ENCODE peak calls at places on chromosome 14, in seven cellular contexts. I is PC-3, U is H1, A is OCI-LY7, L is SK-N-SH, P is endothelial cell of umbilical vein, F is fibroblast of lung. O is an unnamed sample. For H4K20me1, the result is how much of the 10 kb centered on the place peaks cover.

GRCh38 chr14:91501951-91502930 is 7.9 kb downstream of the PPP4R3A start:
- DNase-seq in I (no peak), U (no peak), A (no peak), L (no peak), P (no peak), F (no peak), O (no peak)

GRCh38 chr14:92385561-92385960 is 62.6 kb downstream of the SLC24A4 start:
- DNase-seq in I (no peak), U (no peak), A (no peak), L (no peak), P (no peak), F (no peak), O (no peak)

GRCh38 chr14:69118313-69118712 is 34.6 kb downstream of the DCAF5 start:
- DNase-seq in I (no peak), U (no peak), A (no peak), L (no peak), P (no peak), F (no peak), O (no peak)

GRCh38 chr14:26596722-26597030 is 1.2 kb downstream of the NOVA1 start:
- DNase-seq in I (no peak), U (no peak), A (no peak), L (no peak), P (peak), F (peak), O (no peak)

GRCh38 chr14:21024668-21025373 is at the start of gene NDRG2:
- DNase-seq in I (no peak), U (peak), A (no peak), L (peak), P (no peak), F (peak), O (peak)

GRCh38 chr14:78403278-78403815 is 233.2 kb downstream of the NRXN3 start:
- DNase-seq in I (no peak), U (peak), A (no peak), L (no peak), P (no peak), F (peak), O (no peak)

GRCh38 chr14:50040401-50040775 is 76.0 kb downstream of the VCPKMT start:
- DNase-seq in I (peak), U (no peak), A (peak), L (no peak), P (peak), F (peak), O (peak)

GRCh38 chr14:93915800-93916199 is 11.3 kb upstream of the FAM181A start:
- DNase-seq in I (no peak), U (no peak), A (no peak), L (no peak), P (no peak), F (no peak), O (no peak)

GRCh38 chr14:50875359-50876090 is 3.7 kb downstream of the ABHD12B start:
- DNase-seq in I (no peak), U (no peak), A (peak), L (no peak), P (no peak), F (peak), O (peak)

GRCh38 chr14:102749833-102750775 is 27.1 kb upstream of the TRAF3 start:
- DNase-seq in I (no peak), U (no peak), A (no peak), L (no peak), P (no peak), F (no peak), O (no peak)

GRCh38 chr14:61642246-61642982 is 52.9 kb upstream of the HIF1A start:
- DNase-seq in I (peak), U (no peak), A (peak), L (no peak), P (no peak), F (peak), O (no peak)

GRCh38 chr14:104094056-104094708 is 8.7 kb downstream of the ASPG start:
- DNase-seq in I (no peak), U (no peak), A (no peak), L (no peak), P (no peak), F (no peak), O (no peak)

GRCh38 chr14:94636744-94637412 is 24.7 kb downstream of the SERPINA3 start:
- DNase-seq in I (no peak), U (no peak), A (no peak), L (no peak), P (no peak), F (no peak), O (no peak)

DNA sequence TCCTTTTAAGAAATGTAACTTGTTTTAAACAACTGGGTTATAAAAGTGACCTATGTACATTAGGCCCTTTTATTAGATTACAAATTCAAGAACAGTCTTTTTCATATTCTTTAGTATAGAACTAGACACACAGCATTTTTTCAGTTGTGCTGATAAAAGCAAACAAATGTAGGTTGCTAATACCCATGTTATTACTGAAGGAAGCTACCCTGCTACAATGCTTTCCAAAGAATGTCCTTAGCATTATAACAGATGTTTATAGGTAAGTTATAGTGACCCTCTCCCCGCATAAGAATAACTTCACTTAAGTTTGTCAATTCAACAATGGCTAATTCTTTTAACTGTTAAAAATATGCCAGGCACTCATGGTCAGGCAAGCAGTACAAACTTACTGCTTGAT is 17.9 kb downstream of the RTRAF start:
- DNase-seq in I (no peak), U (no peak), A (no peak), L (no peak), P (no peak), F (no peak), O (no peak)
- H3K4me2 ChIP-seq in I (no peak), U (no peak), A (no peak), L (no peak), P (no peak), F (no peak), O (no peak)

DNA sequence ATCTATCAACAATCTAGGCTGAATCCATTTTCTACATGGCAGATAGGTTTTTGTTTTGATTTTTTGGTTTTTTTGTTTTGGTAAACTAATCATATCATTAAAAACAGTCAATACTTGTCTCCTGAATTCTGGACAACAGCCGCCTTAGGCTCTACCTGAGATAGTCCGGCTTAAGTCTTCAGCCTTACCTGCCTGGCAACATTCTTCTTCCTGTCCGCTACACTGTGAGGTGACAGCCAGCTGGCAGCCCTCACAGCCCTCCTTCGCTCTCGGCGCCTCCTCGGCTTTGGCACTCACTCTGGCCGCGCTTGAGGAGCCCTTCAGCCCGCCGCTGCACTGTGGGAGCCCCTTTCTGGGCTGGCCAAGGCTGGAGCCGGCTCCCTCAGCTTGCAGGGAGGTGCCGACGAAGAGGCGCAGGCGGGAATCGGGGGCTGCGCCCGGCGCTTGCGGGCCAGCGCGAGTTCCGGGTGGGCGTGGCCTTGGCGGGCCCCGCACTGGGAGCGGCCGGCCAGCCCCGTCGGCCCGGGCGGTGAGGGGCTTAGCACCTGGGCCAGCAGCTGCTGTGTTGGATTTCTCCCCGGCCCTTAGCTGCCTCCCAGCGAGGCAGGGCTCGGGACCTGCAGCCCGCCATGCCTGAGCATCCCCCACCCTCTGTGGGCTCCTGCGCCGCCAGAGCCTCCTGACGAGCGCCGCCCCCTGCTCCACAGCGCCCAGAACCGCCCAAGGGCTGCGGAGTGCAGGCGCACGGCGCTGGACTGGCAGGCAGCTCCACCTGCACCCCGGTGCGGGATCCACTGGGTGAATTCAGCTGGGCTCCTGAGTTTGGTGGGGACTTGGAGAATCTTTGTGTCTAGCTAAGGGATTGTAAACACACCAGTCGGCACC is 49.0 kb downstream of the MDGA2 start:
- DNase-seq in I (no peak), U (no peak), A (no peak), L (no peak), P (no peak), F (no peak), O (no peak)
- H3K4me3 ChIP-seq in I (no peak), U (no peak), A (no peak), L (no peak), P (no peak), F (no peak), O (no peak)

GRCh38 chr14:72800296-72800695 is 93.6 kb downstream of the DPF3 start:
- DNase-seq in I (no peak), U (no peak), A (no peak), L (no peak), P (no peak), F (no peak), O (no peak)
- H4K20me1 ChIP-seq in I (under half), U (under half), A (under half), L (under half), P (under half), F (under half), O (under half)

GRCh38 chr14:99563749-99564129 is 40.3 kb downstream of the CCDC85C start:
- DNase-seq in I (no peak), U (no peak), A (no peak), L (no peak), P (no peak), F (no peak), O (no peak)

GRCh38 chr14:99560946-99561683 is 42.9 kb downstream of the CCDC85C start:
- DNase-seq in I (peak), U (no peak), A (no peak), L (peak), P (no peak), F (no peak), O (no peak)

GRCh38 chr14:99562848-99563748 is 40.9 kb downstream of the CCDC85C start:
- DNase-seq in I (peak), U (peak), A (no peak), L (peak), P (peak), F (peak), O (no peak)

GRCh38 chr14:99560403-99560802 is 43.6 kb downstream of the CCDC85C start:
- DNase-seq in I (no peak), U (no peak), A (no peak), L (no peak), P (no peak), F (no peak), O (no peak)

DNA sequence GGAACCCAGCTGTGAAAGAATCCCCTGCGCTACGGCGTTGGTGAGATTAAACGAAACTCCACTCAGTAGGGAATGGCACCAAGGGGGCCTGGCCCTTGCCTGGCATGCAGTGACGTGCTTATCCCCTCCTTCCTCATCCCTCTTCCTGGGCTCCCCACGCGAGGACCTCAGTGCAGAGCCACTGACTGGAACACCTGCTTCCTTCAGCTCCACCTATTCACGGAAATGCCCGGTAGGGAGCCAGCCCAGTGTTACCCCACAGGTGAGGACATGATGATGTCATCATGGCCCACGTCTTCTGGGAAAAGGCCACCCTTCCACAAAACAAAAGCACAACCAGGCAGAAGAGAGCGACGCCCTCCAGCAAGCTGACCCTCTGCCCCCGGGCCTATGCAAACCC is 42.2 kb downstream of the CCDC85C start:
- DNase-seq in I (no peak), U (no peak), A (no peak), L (no peak), P (no peak), F (no peak), O (no peak)
- H3K4me2 ChIP-seq in I (no peak), U (peak), A (no peak), L (no peak), P (no peak), F (no peak), O (no peak)

DNA sequence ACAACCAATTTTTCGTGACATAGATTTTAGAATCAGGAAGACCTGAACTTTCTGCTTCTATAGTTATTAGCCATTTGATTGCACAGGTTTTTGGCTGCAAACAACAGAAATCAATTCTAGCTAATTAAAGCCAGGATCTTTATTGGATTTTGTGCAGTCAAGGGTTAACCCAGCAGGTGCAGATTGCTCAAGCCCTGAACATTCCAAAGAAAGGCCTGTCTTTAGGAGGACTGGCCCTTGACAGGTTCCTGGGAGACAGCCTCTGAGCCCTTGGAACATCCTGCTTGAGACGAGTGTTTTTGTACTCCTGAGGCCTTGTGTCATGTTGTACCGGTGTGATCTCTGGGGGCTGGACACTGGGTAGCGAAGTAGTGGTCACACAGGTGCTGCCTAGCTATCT is 174.6 kb downstream of the PTCSC3 start:
- DNase-seq in I (no peak), U (no peak), A (no peak), L (no peak), P (no peak), F (no peak), O (no peak)
- H3K4me3 ChIP-seq in I (no peak), U (no peak), A (no peak), L (no peak), P (no peak), F (no peak), O (no peak)

DNA sequence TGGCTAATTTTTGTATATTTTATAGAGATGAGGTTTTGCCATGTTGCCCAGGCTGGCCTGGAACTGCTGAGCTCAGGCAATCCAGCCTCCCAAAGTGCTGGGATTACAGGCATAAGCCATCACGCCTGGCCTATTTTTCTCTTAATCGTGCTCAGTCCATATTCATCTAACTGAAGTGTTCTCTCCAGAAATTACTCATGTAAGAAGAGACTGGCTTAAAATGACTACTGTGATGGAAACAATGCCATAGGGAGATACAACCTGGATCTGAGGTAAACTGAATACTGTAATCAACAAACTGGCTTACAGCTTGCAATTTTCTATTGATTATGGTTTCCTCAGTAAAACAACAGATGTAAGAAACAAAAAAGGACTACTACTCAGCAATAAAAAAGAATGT is 21.1 kb downstream of the NUMB start:
- DNase-seq in I (no peak), U (no peak), A (no peak), L (no peak), P (no peak), F (no peak), O (no peak)
- H4K20me1 ChIP-seq in I (under half), U (under half), A (under half), L (half or more), P (under half), F (under half), O (under half)

O was measured in MM.1S.